ENCODE peak calls at places on chromosome 16, in nine cellular contexts. One of them, this sample, is unnamed.

GRCh38 chr16:2500937-2501750 is 12.6 kb upstream of the ATP6V0C start:
- DNase-seq in stimulated activated naive CD4-positive, alpha-beta T cell treated with Interleukin-2 at 50 U/mL for 16 hours: peak
- DNase-seq in right cardiac atrium: peak
- DNase-seq in amygdala: peak
- DNase-seq in stimulated activated CD8-positive, alpha-beta memory T cell treated with anti-CD3 and anti-CD28 coated beads, Interleukin-7, amount 100 ng/mL, for 1 hour: peak
- DNase-seq in NCI-H510A treated with DMSO at 0.1 percent for 48 hours: peak
- DNase-seq in AG04450: peak
- DNase-seq in ACHN: peak
- DNase-seq in renal cortical epithelial cell: peak
- DNase-seq in this sample: peak

GRCh38 chr16:49596119-49596518 is 222.5 kb downstream of the C16orf78 start:
- DNase-seq in stimulated activated naive CD4-positive, alpha-beta T cell treated with Interleukin-2 at 50 U/mL for 16 hours: no peak
- DNase-seq in right cardiac atrium: no peak
- DNase-seq in amygdala: no peak
- DNase-seq in stimulated activated CD8-positive, alpha-beta memory T cell treated with anti-CD3 and anti-CD28 coated beads, Interleukin-7, amount 100 ng/mL, for 1 hour: no peak
- DNase-seq in NCI-H510A treated with DMSO at 0.1 percent for 48 hours: no peak
- DNase-seq in AG04450: no peak
- DNase-seq in ACHN: no peak
- DNase-seq in renal cortical epithelial cell: no peak
- DNase-seq in this sample: no peak

GRCh38 chr16:1032607-1033006 is 39.9 kb upstream of the SSTR5 start:
- DNase-seq in stimulated activated naive CD4-positive, alpha-beta T cell treated with Interleukin-2 at 50 U/mL for 16 hours: no peak
- DNase-seq in right cardiac atrium: no peak
- DNase-seq in amygdala: no peak
- DNase-seq in stimulated activated CD8-positive, alpha-beta memory T cell treated with anti-CD3 and anti-CD28 coated beads, Interleukin-7, amount 100 ng/mL, for 1 hour: no peak
- DNase-seq in NCI-H510A treated with DMSO at 0.1 percent for 48 hours: no peak
- DNase-seq in AG04450: no peak
- DNase-seq in ACHN: no peak
- DNase-seq in renal cortical epithelial cell: no peak
- DNase-seq in this sample: no peak

GRCh38 chr16:87190288-87191240 is 126.6 kb downstream of the C16orf95 start:
- DNase-seq in stimulated activated naive CD4-positive, alpha-beta T cell treated with Interleukin-2 at 50 U/mL for 16 hours: no peak
- DNase-seq in right cardiac atrium: no peak
- DNase-seq in amygdala: no peak
- DNase-seq in stimulated activated CD8-positive, alpha-beta memory T cell treated with anti-CD3 and anti-CD28 coated beads, Interleukin-7, amount 100 ng/mL, for 1 hour: no peak
- DNase-seq in NCI-H510A treated with DMSO at 0.1 percent for 48 hours: no peak
- DNase-seq in AG04450: no peak
- DNase-seq in ACHN: peak
- DNase-seq in renal cortical epithelial cell: no peak
- DNase-seq in this sample: no peak

GRCh38 chr16:51465026-51465425 is 314.0 kb upstream of the SALL1 start:
- DNase-seq in stimulated activated naive CD4-positive, alpha-beta T cell treated with Interleukin-2 at 50 U/mL for 16 hours: no peak
- DNase-seq in right cardiac atrium: no peak
- DNase-seq in amygdala: no peak
- DNase-seq in stimulated activated CD8-positive, alpha-beta memory T cell treated with anti-CD3 and anti-CD28 coated beads, Interleukin-7, amount 100 ng/mL, for 1 hour: no peak
- DNase-seq in NCI-H510A treated with DMSO at 0.1 percent for 48 hours: no peak
- DNase-seq in AG04450: no peak
- DNase-seq in ACHN: no peak
- DNase-seq in renal cortical epithelial cell: peak
- DNase-seq in this sample: no peak

GRCh38 chr16:17612336-17612735 is 141.6 kb upstream of the XYLT1 start:
- DNase-seq in stimulated activated naive CD4-positive, alpha-beta T cell treated with Interleukin-2 at 50 U/mL for 16 hours: no peak
- DNase-seq in right cardiac atrium: no peak
- DNase-seq in amygdala: no peak
- DNase-seq in stimulated activated CD8-positive, alpha-beta memory T cell treated with anti-CD3 and anti-CD28 coated beads, Interleukin-7, amount 100 ng/mL, for 1 hour: no peak
- DNase-seq in NCI-H510A treated with DMSO at 0.1 percent for 48 hours: no peak
- DNase-seq in AG04450: no peak
- DNase-seq in ACHN: no peak
- DNase-seq in renal cortical epithelial cell: no peak
- DNase-seq in this sample: no peak

GRCh38 chr16:8683640-8684039 is 9.2 kb downstream of the ABAT start:
- DNase-seq in stimulated activated naive CD4-positive, alpha-beta T cell treated with Interleukin-2 at 50 U/mL for 16 hours: no peak
- DNase-seq in right cardiac atrium: no peak
- DNase-seq in amygdala: no peak
- DNase-seq in stimulated activated CD8-positive, alpha-beta memory T cell treated with anti-CD3 and anti-CD28 coated beads, Interleukin-7, amount 100 ng/mL, for 1 hour: no peak
- DNase-seq in NCI-H510A treated with DMSO at 0.1 percent for 48 hours: no peak
- DNase-seq in AG04450: no peak
- DNase-seq in ACHN: no peak
- DNase-seq in renal cortical epithelial cell: no peak
- DNase-seq in this sample: no peak

GRCh38 chr16:74608944-74609343 is 2.0 kb upstream of the GLG1 start:
- DNase-seq in stimulated activated naive CD4-positive, alpha-beta T cell treated with Interleukin-2 at 50 U/mL for 16 hours: peak
- DNase-seq in right cardiac atrium: no peak
- DNase-seq in amygdala: no peak
- DNase-seq in stimulated activated CD8-positive, alpha-beta memory T cell treated with anti-CD3 and anti-CD28 coated beads, Interleukin-7, amount 100 ng/mL, for 1 hour: no peak
- DNase-seq in NCI-H510A treated with DMSO at 0.1 percent for 48 hours: no peak
- DNase-seq in AG04450: no peak
- DNase-seq in ACHN: no peak
- DNase-seq in renal cortical epithelial cell: no peak
- DNase-seq in this sample: peak

GRCh38 chr16:68985855-68986254 is 119.6 kb upstream of the HAS3 start:
- DNase-seq in stimulated activated naive CD4-positive, alpha-beta T cell treated with Interleukin-2 at 50 U/mL for 16 hours: no peak
- DNase-seq in right cardiac atrium: no peak
- DNase-seq in amygdala: no peak
- DNase-seq in stimulated activated CD8-positive, alpha-beta memory T cell treated with anti-CD3 and anti-CD28 coated beads, Interleukin-7, amount 100 ng/mL, for 1 hour: no peak
- DNase-seq in NCI-H510A treated with DMSO at 0.1 percent for 48 hours: no peak
- DNase-seq in AG04450: peak
- DNase-seq in ACHN: no peak
- DNase-seq in renal cortical epithelial cell: peak
- DNase-seq in this sample: no peak

GRCh38 chr16:14640538-14640937 is 7.8 kb downstream of the BFAR start:
- DNase-seq in stimulated activated naive CD4-positive, alpha-beta T cell treated with Interleukin-2 at 50 U/mL for 16 hours: no peak
- DNase-seq in right cardiac atrium: no peak
- DNase-seq in amygdala: no peak
- DNase-seq in stimulated activated CD8-positive, alpha-beta memory T cell treated with anti-CD3 and anti-CD28 coated beads, Interleukin-7, amount 100 ng/mL, for 1 hour: no peak
- DNase-seq in NCI-H510A treated with DMSO at 0.1 percent for 48 hours: peak
- DNase-seq in AG04450: no peak
- DNase-seq in ACHN: no peak
- DNase-seq in renal cortical epithelial cell: no peak
- DNase-seq in this sample: no peak

GRCh38 chr16:53769787-53770186 is 65.8 kb downstream of the FTO start:
- DNase-seq in stimulated activated naive CD4-positive, alpha-beta T cell treated with Interleukin-2 at 50 U/mL for 16 hours: no peak
- DNase-seq in right cardiac atrium: no peak
- DNase-seq in amygdala: no peak
- DNase-seq in stimulated activated CD8-positive, alpha-beta memory T cell treated with anti-CD3 and anti-CD28 coated beads, Interleukin-7, amount 100 ng/mL, for 1 hour: no peak
- DNase-seq in NCI-H510A treated with DMSO at 0.1 percent for 48 hours: no peak
- DNase-seq in AG04450: no peak
- DNase-seq in ACHN: no peak
- DNase-seq in renal cortical epithelial cell: no peak
- DNase-seq in this sample: no peak

GRCh38 chr16:898761-899677 is 71.8 kb downstream of the LMF1 start:
- DNase-seq in stimulated activated naive CD4-positive, alpha-beta T cell treated with Interleukin-2 at 50 U/mL for 16 hours: no peak
- DNase-seq in right cardiac atrium: peak
- DNase-seq in amygdala: no peak
- DNase-seq in stimulated activated CD8-positive, alpha-beta memory T cell treated with anti-CD3 and anti-CD28 coated beads, Interleukin-7, amount 100 ng/mL, for 1 hour: no peak
- DNase-seq in NCI-H510A treated with DMSO at 0.1 percent for 48 hours: no peak
- DNase-seq in AG04450: no peak
- DNase-seq in ACHN: no peak
- DNase-seq in renal cortical epithelial cell: no peak
- DNase-seq in this sample: no peak

GRCh38 chr16:56611281-56611833 is 3.0 kb downstream of the MT2A start:
- DNase-seq in stimulated activated naive CD4-positive, alpha-beta T cell treated with Interleukin-2 at 50 U/mL for 16 hours: no peak
- DNase-seq in right cardiac atrium: peak
- DNase-seq in amygdala: no peak
- DNase-seq in stimulated activated CD8-positive, alpha-beta memory T cell treated with anti-CD3 and anti-CD28 coated beads, Interleukin-7, amount 100 ng/mL, for 1 hour: no peak
- DNase-seq in NCI-H510A treated with DMSO at 0.1 percent for 48 hours: no peak
- DNase-seq in AG04450: no peak
- DNase-seq in ACHN: peak
- DNase-seq in renal cortical epithelial cell: peak
- DNase-seq in this sample: no peak

GRCh38 chr16:52929478-52929877 is 123.2 kb downstream of the CHD9NB start:
- DNase-seq in stimulated activated naive CD4-positive, alpha-beta T cell treated with Interleukin-2 at 50 U/mL for 16 hours: no peak
- DNase-seq in right cardiac atrium: no peak
- DNase-seq in amygdala: no peak
- DNase-seq in stimulated activated CD8-positive, alpha-beta memory T cell treated with anti-CD3 and anti-CD28 coated beads, Interleukin-7, amount 100 ng/mL, for 1 hour: no peak
- DNase-seq in NCI-H510A treated with DMSO at 0.1 percent for 48 hours: peak
- DNase-seq in AG04450: no peak
- DNase-seq in ACHN: no peak
- DNase-seq in renal cortical epithelial cell: no peak
- DNase-seq in this sample: no peak

GRCh38 chr16:85090873-85091521 is 21.3 kb downstream of the CIBAR2 start:
- DNase-seq in stimulated activated naive CD4-positive, alpha-beta T cell treated with Interleukin-2 at 50 U/mL for 16 hours: no peak
- DNase-seq in right cardiac atrium: no peak
- DNase-seq in amygdala: no peak
- DNase-seq in stimulated activated CD8-positive, alpha-beta memory T cell treated with anti-CD3 and anti-CD28 coated beads, Interleukin-7, amount 100 ng/mL, for 1 hour: no peak
- DNase-seq in NCI-H510A treated with DMSO at 0.1 percent for 48 hours: no peak
- DNase-seq in AG04450: no peak
- DNase-seq in ACHN: no peak
- DNase-seq in renal cortical epithelial cell: no peak
- DNase-seq in this sample: no peak

GRCh38 chr16:56950455-56950854 is 11.3 kb upstream of the CETP start:
- DNase-seq in stimulated activated naive CD4-positive, alpha-beta T cell treated with Interleukin-2 at 50 U/mL for 16 hours: no peak
- DNase-seq in right cardiac atrium: no peak
- DNase-seq in amygdala: no peak
- DNase-seq in stimulated activated CD8-positive, alpha-beta memory T cell treated with anti-CD3 and anti-CD28 coated beads, Interleukin-7, amount 100 ng/mL, for 1 hour: no peak
- DNase-seq in NCI-H510A treated with DMSO at 0.1 percent for 48 hours: no peak
- DNase-seq in AG04450: no peak
- DNase-seq in ACHN: no peak
- DNase-seq in renal cortical epithelial cell: no peak
- DNase-seq in this sample: no peak

GRCh38 chr16:46662123-46662522 is 26.9 kb downstream of the VPS35 start:
- DNase-seq in stimulated activated naive CD4-positive, alpha-beta T cell treated with Interleukin-2 at 50 U/mL for 16 hours: no peak
- DNase-seq in right cardiac atrium: no peak
- DNase-seq in amygdala: no peak
- DNase-seq in stimulated activated CD8-positive, alpha-beta memory T cell treated with anti-CD3 and anti-CD28 coated beads, Interleukin-7, amount 100 ng/mL, for 1 hour: no peak
- DNase-seq in NCI-H510A treated with DMSO at 0.1 percent for 48 hours: no peak
- DNase-seq in AG04450: no peak
- DNase-seq in ACHN: no peak
- DNase-seq in renal cortical epithelial cell: no peak
- DNase-seq in this sample: no peak